ENCODE peak calls at places on chromosomes 13 and 19, in six cellular contexts. One of them, this sample, is unnamed.

GRCh38 chr13:32811297-32811800 is 204.9 kb upstream of the KL start:
- DNase-seq in endothelial cell of umbilical vein: no peak
- DNase-seq in HepG2: no peak
- DNase-seq in A549: no peak
- DNase-seq in GM12878: peak; percentile 62
- DNase-seq in K562: no peak
- DNase-seq in this sample: peak; percentile 62

GRCh38 chr13:22235285-22235949 is 564.5 kb downstream of the FGF9 start:
- DNase-seq in endothelial cell of umbilical vein: no peak
- DNase-seq in HepG2: no peak
- DNase-seq in A549: no peak
- DNase-seq in GM12878: no peak
- DNase-seq in K562: no peak
- DNase-seq in this sample: no peak

GRCh38 chr13:98386632-98387031 is 190.3 kb downstream of the STK24 start:
- DNase-seq in endothelial cell of umbilical vein: no peak
- DNase-seq in HepG2: no peak
- DNase-seq in A549: no peak
- DNase-seq in GM12878: no peak
- DNase-seq in K562: no peak
- DNase-seq in this sample: no peak

GRCh38 chr13:53010374-53011105 is 18.1 kb upstream of the OLFM4 start:
- DNase-seq in endothelial cell of umbilical vein: no peak
- DNase-seq in HepG2: peak; percentile 4
- DNase-seq in A549: no peak
- DNase-seq in GM12878: no peak
- DNase-seq in K562: no peak
- DNase-seq in this sample: no peak

GRCh38 chr13:65929436-65929835 is 1300.7 kb downstream of the PCDH9 start:
- DNase-seq in endothelial cell of umbilical vein: no peak
- DNase-seq in HepG2: no peak
- DNase-seq in A549: no peak
- DNase-seq in GM12878: no peak
- DNase-seq in K562: no peak
- DNase-seq in this sample: no peak

GRCh38 chr13:35566340-35566739 is 89.9 kb upstream of the MAB21L1 start:
- DNase-seq in endothelial cell of umbilical vein: no peak
- DNase-seq in HepG2: no peak
- DNase-seq in A549: no peak
- DNase-seq in GM12878: no peak
- DNase-seq in K562: no peak
- DNase-seq in this sample: peak; percentile 80

GRCh38 chr13:91277013-91277676 is 70.3 kb upstream of the MIR17HG start:
- DNase-seq in endothelial cell of umbilical vein: no peak
- DNase-seq in HepG2: no peak
- DNase-seq in A549: no peak
- DNase-seq in GM12878: no peak
- DNase-seq in K562: no peak
- DNase-seq in this sample: no peak

GRCh38 chr13:98494769-98495168 is 82.1 kb downstream of the STK24 start:
- DNase-seq in endothelial cell of umbilical vein: no peak
- DNase-seq in HepG2: no peak
- DNase-seq in A549: no peak
- DNase-seq in GM12878: no peak
- DNase-seq in K562: no peak
- DNase-seq in this sample: no peak

GRCh38 chr13:42548731-42549554 is 25.0 kb upstream of the TNFSF11 start:
- DNase-seq in endothelial cell of umbilical vein: peak; percentile 82
- DNase-seq in HepG2: no peak
- DNase-seq in A549: no peak
- DNase-seq in GM12878: peak; percentile 98
- DNase-seq in K562: no peak
- DNase-seq in this sample: peak; percentile 76

GRCh38 chr13:110984392-110984791 is 69.5 kb upstream of the ANKRD10 start:
- DNase-seq in endothelial cell of umbilical vein: no peak
- DNase-seq in HepG2: no peak
- DNase-seq in A549: no peak
- DNase-seq in GM12878: no peak
- DNase-seq in K562: no peak
- DNase-seq in this sample: no peak

GRCh38 chr13:96338030-96338429 is 248.1 kb downstream of the HS6ST3 start:
- DNase-seq in endothelial cell of umbilical vein: no peak
- DNase-seq in HepG2: no peak
- DNase-seq in A549: no peak
- DNase-seq in GM12878: no peak
- DNase-seq in K562: no peak
- DNase-seq in this sample: no peak

GRCh38 chr13:26923824-26924605 is 163.4 kb upstream of the GPR12 start:
- DNase-seq in endothelial cell of umbilical vein: peak; percentile 59
- DNase-seq in HepG2: no peak
- DNase-seq in A549: no peak
- DNase-seq in GM12878: no peak
- DNase-seq in K562: no peak
- DNase-seq in this sample: no peak

GRCh38 chr19:35557539-35558399 is 5.7 kb downstream of the ATP4A start:
- DNase-seq in endothelial cell of umbilical vein: peak; percentile 71
- DNase-seq in HepG2: no peak
- DNase-seq in A549: peak; percentile 83
- DNase-seq in GM12878: no peak
- DNase-seq in K562: peak; percentile 94
- DNase-seq in this sample: no peak

GRCh38 chr19:29480507-29480906 is 45.3 kb upstream of the VSTM2B start:
- DNase-seq in endothelial cell of umbilical vein: no peak
- DNase-seq in HepG2: no peak
- DNase-seq in A549: no peak
- DNase-seq in GM12878: no peak
- DNase-seq in K562: no peak
- DNase-seq in this sample: no peak

GRCh38 chr13:92317066-92317465 is 909.5 kb upstream of the GPC6 start:
- DNase-seq in endothelial cell of umbilical vein: no peak
- DNase-seq in HepG2: no peak
- DNase-seq in A549: no peak
- DNase-seq in GM12878: no peak
- DNase-seq in K562: no peak
- DNase-seq in this sample: no peak

GRCh38 chr19:3518669-3519068 is 12.6 kb downstream of the FZR1 start:
- DNase-seq in endothelial cell of umbilical vein: no peak
- DNase-seq in HepG2: no peak
- DNase-seq in A549: no peak
- DNase-seq in GM12878: no peak
- DNase-seq in K562: no peak
- DNase-seq in this sample: no peak

GRCh38 chr19:38079926-38080380 is 144.1 kb downstream of the DPF1 start:
- DNase-seq in endothelial cell of umbilical vein: peak; percentile 81
- DNase-seq in HepG2: peak; percentile 68
- DNase-seq in A549: peak; percentile 92
- DNase-seq in GM12878: peak; percentile 77
- DNase-seq in K562: no peak
- DNase-seq in this sample: peak; percentile 23

GRCh38 chr13:33402975-33403374 is 117.4 kb upstream of the STARD13 start:
- DNase-seq in endothelial cell of umbilical vein: no peak
- DNase-seq in HepG2: no peak
- DNase-seq in A549: no peak
- DNase-seq in GM12878: no peak
- DNase-seq in K562: no peak
- DNase-seq in this sample: no peak

GRCh38 chr13:95129004-95129403 is 172.2 kb downstream of the ABCC4 start:
- DNase-seq in endothelial cell of umbilical vein: no peak
- DNase-seq in HepG2: no peak
- DNase-seq in A549: no peak
- DNase-seq in GM12878: no peak
- DNase-seq in K562: no peak
- DNase-seq in this sample: no peak

GRCh38 chr13:32737111-32737571 is 150.9 kb downstream of the PDS5B start:
- DNase-seq in endothelial cell of umbilical vein: peak; percentile 70
- DNase-seq in HepG2: no peak
- DNase-seq in A549: no peak
- DNase-seq in GM12878: peak; percentile 63
- DNase-seq in K562: no peak
- DNase-seq in this sample: no peak

GRCh38 chr13:32021785-32022184 is 9.8 kb upstream of the FRY start:
- DNase-seq in endothelial cell of umbilical vein: no peak
- DNase-seq in HepG2: no peak
- DNase-seq in A549: no peak
- DNase-seq in GM12878: no peak
- DNase-seq in K562: no peak
- DNase-seq in this sample: no peak

GRCh38 chr19:50387868-50388245 is 3.7 kb downstream of the POLD1 start:
- DNase-seq in endothelial cell of umbilical vein: no peak
- DNase-seq in HepG2: no peak
- DNase-seq in A549: no peak
- DNase-seq in GM12878: no peak
- DNase-seq in K562: no peak
- DNase-seq in this sample: no peak

GRCh38 chr19:50387176-50387867 is 3.2 kb downstream of the POLD1 start:
- DNase-seq in endothelial cell of umbilical vein: peak; percentile 15
- DNase-seq in HepG2: no peak
- DNase-seq in A549: no peak
- DNase-seq in GM12878: no peak
- DNase-seq in K562: no peak
- DNase-seq in this sample: peak; percentile 74

DNA sequence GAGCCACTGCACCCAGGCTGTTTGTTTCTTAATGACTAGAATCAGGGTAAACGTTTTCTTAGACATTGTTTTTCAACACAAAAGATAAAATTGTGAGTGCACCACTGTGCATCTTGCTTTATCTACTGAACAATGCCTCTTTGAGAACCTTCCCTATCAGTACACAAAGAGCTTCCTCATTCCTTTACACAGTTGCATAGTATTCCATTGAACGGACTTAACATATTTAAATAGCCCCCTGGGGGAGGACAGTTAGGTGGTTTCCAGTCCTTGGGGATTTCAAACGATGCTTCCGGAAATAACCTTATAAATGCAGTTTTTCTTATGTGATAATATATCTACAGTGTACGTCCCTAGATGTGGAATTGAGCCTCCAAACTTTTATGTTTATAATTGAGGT is 8.6 kb downstream of the POLD1 start:
- DNase-seq in endothelial cell of umbilical vein: no peak
- DNase-seq in HepG2: no peak
- DNase-seq in A549: no peak
- DNase-seq in GM12878: no peak
- DNase-seq in K562: no peak
- DNase-seq in this sample: no peak
- TF ChIP-seq MAX in endothelial cell of umbilical vein: no peak
- TF ChIP-seq MAX in HepG2: no peak
- TF ChIP-seq MAX in A549: no peak
- TF ChIP-seq MAX in GM12878: no peak
- TF ChIP-seq MAX in K562: no peak
- TF ChIP-seq MAX in this sample: no peak

DNA sequence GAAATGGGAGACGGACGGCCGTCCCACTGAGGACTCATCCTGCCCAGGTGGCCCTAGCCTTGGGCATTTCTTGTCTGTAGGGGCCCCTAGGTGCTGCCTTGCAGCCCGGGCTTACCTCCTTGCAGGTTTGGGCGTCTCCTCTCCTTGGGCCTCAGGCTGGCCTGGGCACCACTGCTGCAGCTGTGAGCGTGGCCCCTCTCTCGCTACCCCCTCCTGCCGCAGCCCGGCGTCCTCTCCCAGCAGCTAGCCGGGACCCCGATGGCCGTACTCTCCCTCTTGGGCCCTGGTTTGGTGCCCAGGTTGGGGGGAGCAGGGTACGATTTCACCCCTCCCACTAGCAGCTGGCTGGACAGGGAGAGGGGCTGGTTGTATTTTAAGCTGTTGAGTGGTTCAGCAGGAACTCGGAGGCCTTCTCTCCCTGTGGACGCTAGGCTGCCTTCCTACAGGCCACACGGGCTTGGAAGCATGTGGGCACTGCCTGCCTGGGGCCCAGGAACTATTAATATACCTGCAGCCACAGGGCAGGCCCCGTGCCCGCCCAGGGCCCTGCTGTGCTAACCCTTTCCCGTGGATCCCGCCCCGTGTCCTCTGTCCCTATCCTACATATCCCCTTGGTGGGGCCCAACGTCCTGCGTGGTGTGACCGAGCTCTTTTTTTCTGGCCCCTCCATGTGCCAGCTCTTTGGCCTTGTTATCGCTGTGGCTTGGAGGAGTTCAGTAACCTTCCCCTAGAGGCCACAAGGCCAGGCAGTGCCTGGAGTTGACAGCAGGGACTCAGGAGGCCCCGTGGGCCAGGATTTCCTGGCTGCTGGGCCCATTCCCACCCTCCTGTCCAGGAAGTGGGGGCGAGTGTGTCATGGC is 11.7 kb downstream of the NDUFB7 start:
- DNase-seq in endothelial cell of umbilical vein: no peak
- DNase-seq in HepG2: no peak
- DNase-seq in A549: no peak
- DNase-seq in GM12878: no peak
- DNase-seq in K562: no peak
- DNase-seq in this sample: peak; percentile 47
- TF ChIP-seq MYC in endothelial cell of umbilical vein: no peak
- TF ChIP-seq MYC in HepG2: no peak
- TF ChIP-seq MYC in A549: no peak
- TF ChIP-seq MYC in GM12878: no peak
- TF ChIP-seq MYC in K562: no peak
- TF ChIP-seq MYC in this sample: no peak

DNA sequence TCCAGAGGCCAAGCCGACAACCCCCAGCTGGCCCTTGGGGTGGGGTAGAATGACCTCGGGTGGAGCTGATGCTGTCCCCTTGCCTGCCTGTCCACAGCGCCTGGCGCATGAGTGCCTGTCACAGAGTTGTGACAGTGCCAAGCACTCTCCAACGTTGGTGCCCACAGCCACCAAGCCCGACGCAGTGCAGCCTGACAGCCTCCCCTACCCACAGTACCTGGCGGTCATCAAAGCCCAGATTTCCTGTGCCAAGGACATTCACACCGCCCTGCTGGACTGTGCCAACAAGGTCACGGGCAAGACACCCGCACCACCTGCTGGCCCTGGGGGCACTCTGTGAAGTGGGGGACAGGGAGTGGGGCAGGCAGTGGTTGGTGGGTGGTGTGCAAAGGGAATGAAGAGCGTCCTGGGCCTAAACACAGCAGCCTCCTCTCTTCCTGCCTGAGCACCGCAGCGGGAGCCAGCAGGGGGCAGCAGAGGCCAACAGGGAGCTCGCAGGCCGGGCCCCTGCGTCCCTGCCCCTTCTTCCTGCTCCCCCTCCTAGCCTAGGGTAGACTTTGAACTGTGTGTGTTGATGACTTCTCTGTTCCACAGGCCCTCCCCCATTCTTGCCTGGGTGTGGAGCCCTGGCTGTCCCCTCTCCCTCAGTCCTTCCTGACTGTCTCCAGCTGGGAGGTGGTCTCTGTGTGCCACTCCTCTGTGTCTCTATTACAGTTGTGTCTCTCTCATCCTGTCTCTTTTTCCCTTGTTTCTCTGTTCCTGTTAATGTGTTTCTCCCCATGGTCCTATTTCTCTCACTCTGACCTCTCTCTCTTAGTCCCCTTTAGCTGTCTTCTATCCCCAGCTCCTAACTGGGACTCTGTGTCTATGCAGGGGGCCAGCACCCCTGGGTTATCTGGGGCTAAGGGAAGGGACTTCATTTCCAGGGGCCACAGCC is 6.5 kb downstream of the MED29 start:
- DNase-seq in endothelial cell of umbilical vein: peak; percentile 79
- DNase-seq in HepG2: peak; percentile 95
- DNase-seq in A549: peak; percentile 99
- DNase-seq in GM12878: no peak
- DNase-seq in K562: peak; percentile 80
- DNase-seq in this sample: peak; percentile 87
- H3K4me3 ChIP-seq in endothelial cell of umbilical vein: no peak overlapping the region
- H3K4me3 ChIP-seq in HepG2: peak overlapping the region; percentile 57
- H3K4me3 ChIP-seq in A549: peak overlapping the region; percentile 22
- H3K4me3 ChIP-seq in GM12878: peak overlapping the region; percentile 26
- H3K4me3 ChIP-seq in K562: no peak overlapping the region
- H3K4me3 ChIP-seq in this sample: no peak overlapping the region

GRCh38 chr19:42850981-42851717 is 28.4 kb downstream of the PSG1 start:
- DNase-seq in endothelial cell of umbilical vein: no peak
- DNase-seq in HepG2: peak; percentile 15
- DNase-seq in A549: peak; percentile 71
- DNase-seq in GM12878: no peak
- DNase-seq in K562: no peak
- DNase-seq in this sample: peak; percentile 4

GRCh38 chr19:42846597-42846996 is 32.9 kb downstream of the PSG1 start:
- DNase-seq in endothelial cell of umbilical vein: no peak
- DNase-seq in HepG2: no peak
- DNase-seq in A549: no peak
- DNase-seq in GM12878: no peak
- DNase-seq in K562: no peak
- DNase-seq in this sample: no peak
- TF ChIP-seq MAX in endothelial cell of umbilical vein: no peak
- TF ChIP-seq MAX in HepG2: no peak
- TF ChIP-seq MAX in A549: no peak
- TF ChIP-seq MAX in GM12878: no peak
- TF ChIP-seq MAX in K562: no peak
- TF ChIP-seq MAX in this sample: no peak

This sample was measured in NB4.